ENCODE peak calls at places on chromosomes 7 and 10, in ten cellular contexts. K, B, H, C, Q, G, M, L, T and A are unnamed samples.

GRCh38 chr10:11691319-11691755 is 50.8 kb upstream of the ECHDC3 start:
- DNase-seq in H (no peak), K (no peak), G (no peak), T (no peak), M (no peak), C (no peak), L (no peak), B (no peak), Q (no peak), A (no peak)

GRCh38 chr7:73995330-73995729 is 32.6 kb upstream of the ELN start:
- DNase-seq in K (no peak), H (peak; percentile 72), L (peak; percentile 42), C (no peak), B (no peak), T (peak; percentile 49), Q (no peak), G (peak; percentile 83), M (no peak), A (no peak)

GRCh38 chr10:100734295-100735086 is 10.9 kb upstream of the PAX2 start:
- DNase-seq in L (no peak), G (no peak), K (no peak), C (no peak), Q (no peak), M (no peak), H (no peak), T (no peak), B (no peak), A (no peak)

GRCh38 chr10:44259090-44259874 is 125.6 kb downstream of the CXCL12 start:
- DNase-seq in K (no peak), C (peak; percentile 22), L (peak; percentile 78), B (peak; percentile 62), H (no peak), M (peak; percentile 44), T (no peak), G (no peak), Q (no peak), A (no peak)

GRCh38 chr10:12835709-12836108 is 165.8 kb downstream of the CCDC3 start:
- DNase-seq in K (no peak), L (no peak), G (peak; percentile 62), T (peak; percentile 85), C (no peak), M (no peak), B (no peak), H (peak; percentile 67), Q (no peak), A (peak; percentile 89)

GRCh38 chr7:74283858-74284447 is 5.3 kb upstream of the CLIP2 start:
- DNase-seq in G (no peak), C (peak; percentile 46), Q (no peak), B (no peak), T (no peak), H (no peak), L (no peak), M (no peak), K (no peak), A (no peak)

GRCh38 chr10:75137533-75138438 is 26.3 kb downstream of the SAMD8 start:
- DNase-seq in C (peak; percentile 12), G (peak; percentile 45), H (peak; percentile 33), T (peak; percentile 85), K (no peak), L (peak; percentile 17), B (no peak), M (no peak), Q (no peak), A (peak; percentile 63)

GRCh38 chr10:84348431-84348830 is 20.0 kb downstream of the CCSER2 start:
- DNase-seq in B (no peak), M (no peak), G (no peak), Q (no peak), H (peak; percentile 60), L (no peak), C (no peak), K (no peak), T (peak; percentile 71), A (peak; percentile 30)

GRCh38 chr10:74079914-74080590 is 70.6 kb downstream of the AP3M1 start:
- DNase-seq in K (no peak), Q (peak; percentile 54), L (no peak), H (peak; percentile 52), M (no peak), B (no peak), G (peak; percentile 71), T (no peak), C (no peak), A (peak; percentile 22)

GRCh38 chr7:69246758-69247157 is 351.5 kb upstream of the AUTS2 start:
- DNase-seq in K (no peak), L (no peak), C (no peak), M (no peak), B (no peak), G (no peak), Q (no peak), T (no peak), H (no peak), A (no peak)

GRCh38 chr10:80598084-80598798 is 60.5 kb downstream of the SH2D4B start:
- DNase-seq in C (peak; percentile 54), L (no peak), M (no peak), K (no peak), T (no peak), G (no peak), B (peak; percentile 33), H (no peak), Q (no peak), A (no peak)

GRCh38 chr10:13585195-13585751 is 1.5 kb upstream of the PRPF18 start:
- DNase-seq in C (no peak), K (no peak), Q (no peak), M (no peak), T (no peak), G (no peak), L (no peak), B (no peak), H (no peak), A (no peak)

GRCh38 chr10:124537891-124538290 is 76.3 kb downstream of the LHPP start:
- DNase-seq in B (no peak), K (no peak), C (no peak), H (no peak), T (no peak), Q (no peak), G (no peak), L (no peak), M (no peak), A (no peak)

GRCh38 chr7:110010379-110010778 is 1080.5 kb upstream of the LRRN3 start:
- DNase-seq in M (no peak), G (no peak), H (no peak), T (no peak), C (peak; percentile 10), B (no peak), Q (no peak), K (no peak), L (peak; percentile 31), A (peak; percentile 18)

GRCh38 chr10:73228247-73228646 is 18.8 kb downstream of the DNAJC9 start:
- DNase-seq in Q (no peak), C (no peak), B (no peak), G (no peak), T (peak; percentile 51), L (no peak), M (no peak), H (peak; percentile 68), K (no peak), A (no peak)

GRCh38 chr10:98268694-98269386 is 846 bp upstream of the LOXL4 start:
- DNase-seq in L (no peak), G (no peak), M (peak; percentile 58), H (peak; percentile 36), B (no peak), Q (peak; percentile 47), C (no peak), T (peak; percentile 21), K (no peak), A (no peak)

GRCh38 chr7:2616387-2616966 is 15.3 kb upstream of the TTYH3 start:
- DNase-seq in L (no peak), G (no peak), H (no peak), B (no peak), Q (no peak), M (no peak), T (no peak), K (no peak), C (no peak), A (no peak)

GRCh38 chr7:5567810-5568209 is 144.2 kb upstream of the TNRC18 start:
- DNase-seq in G (no peak), T (no peak), C (peak; percentile 60), Q (peak; percentile 50), B (no peak), L (no peak), M (no peak), H (peak; percentile 25), K (no peak), A (no peak)

GRCh38 chr7:106347229-106347833 is 62.5 kb upstream of the NAMPT start:
- DNase-seq in H (no peak), C (peak; percentile 73), T (no peak), M (no peak), G (no peak), Q (no peak), K (no peak), L (no peak), B (no peak), A (no peak)
- H3K4me3 ChIP-seq in H (no peak overlapping the region), C (peak overlapping the region; percentile 46), T (no peak overlapping the region), M (no peak overlapping the region), G (no peak overlapping the region), Q (no peak overlapping the region), K (no peak overlapping the region), L (no peak overlapping the region), B (no peak overlapping the region), A (no peak overlapping the region)

DNA sequence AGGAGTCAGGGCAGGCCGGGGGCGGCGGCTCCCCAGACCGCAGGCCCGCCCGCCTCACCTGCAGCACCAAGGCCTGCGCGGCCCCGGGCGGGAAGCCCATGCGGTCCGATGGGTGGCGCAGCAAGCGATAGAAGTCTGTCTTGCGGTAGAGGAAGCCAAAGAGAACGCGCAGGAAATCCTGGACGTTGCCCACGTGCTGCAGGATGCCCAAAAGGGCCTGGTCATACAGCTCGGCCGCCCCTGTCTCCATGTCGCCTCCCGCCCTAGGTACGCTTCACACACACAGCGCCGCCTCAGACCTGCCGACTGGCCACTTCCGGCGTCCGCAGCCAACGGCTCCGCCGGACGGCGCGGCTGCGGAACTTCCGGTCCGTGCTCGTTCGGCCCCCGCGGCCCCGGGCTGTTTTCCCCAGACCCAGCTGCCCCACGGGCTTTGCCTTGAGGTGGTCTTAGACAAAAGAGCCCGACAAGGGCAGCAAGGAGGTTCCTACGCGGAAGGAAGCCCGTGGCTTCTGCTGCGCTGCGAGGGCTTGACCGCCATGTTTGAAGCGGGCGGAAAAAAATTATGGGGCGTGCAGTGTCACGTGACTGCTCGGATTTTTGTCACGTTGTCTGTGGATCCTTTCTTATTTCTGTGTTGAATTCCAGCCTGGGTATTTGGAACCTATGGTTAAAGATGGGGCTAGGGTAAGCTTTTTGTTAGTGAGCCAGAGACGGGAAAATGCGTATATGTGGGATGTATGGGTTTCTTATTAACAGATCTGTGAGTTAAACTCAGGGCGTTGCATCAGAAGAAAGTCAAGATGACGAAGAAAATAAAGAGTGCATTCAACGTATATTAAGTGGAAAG is at the start of gene NUDCD3:
- DNase-seq in Q (peak; percentile 90), K (peak; percentile 90), L (peak; percentile 92), G (peak; percentile 88), C (peak; percentile 91), M (peak; percentile 85), B (peak; percentile 90), T (peak; percentile 80), H (peak; percentile 86), A (peak; percentile 85)
- TF ChIP-seq CTCF in Q (no peak), K (peak; percentile 19), L (peak; percentile 15), G (no peak), C (no peak), M (no peak), B (no peak), T (no peak), H (peak; percentile 31), A (peak; percentile 20)

GRCh38 chr10:102407641-102407943 is 11.0 kb downstream of the PSD start:
- DNase-seq in B (no peak), C (no peak), H (no peak), K (no peak), L (no peak), T (no peak), Q (no peak), M (no peak), G (no peak), A (no peak)
- H3K4me3 ChIP-seq in B (no peak overlapping the region), C (no peak overlapping the region), H (no peak overlapping the region), K (no peak overlapping the region), L (no peak overlapping the region), T (no peak overlapping the region), Q (no peak overlapping the region), M (no peak overlapping the region), G (no peak overlapping the region), A (no peak overlapping the region)

GRCh38 chr10:78258303-78259030 is 224.8 kb downstream of the RPS24 start:
- DNase-seq in T (no peak), G (no peak), B (no peak), K (peak; percentile 83), H (no peak), Q (peak; percentile 28), C (no peak), L (no peak), M (no peak), A (peak; percentile 18)
- TF ChIP-seq CTCF in T (no peak), G (no peak), B (peak; percentile 27), K (peak; percentile 11), H (no peak), Q (peak; percentile 60), C (peak; percentile 14), L (no peak), M (peak; percentile 13), A (peak; percentile 20)